ENCODE peak calls at places on chromosomes 11 and 22, in seven cellular contexts. E is GM10248; K is naive thymus-derived CD4-positive, alpha-beta T cell; O is stimulated activated CD4-positive, alpha-beta T cell treated with anti-CD3 and anti-CD28 coated beads, Interleukin-1b, Interleukin-23, amount 100 ng/mL, for 1 hour; D is amygdala; I is fibroblast of the aortic adventitia; Y is activated naive CD4-positive, alpha-beta T cell. F is an unnamed sample.

GRCh38 chr22:44246615-44247326 is 66.0 kb downstream of the SHISAL1 start:
- DNase-seq in E (no peak), K (no peak), O (no peak), D (no peak), I (no peak), Y (no peak), F (no peak)

GRCh38 chr22:45238431-45239377 is 2.0 kb downstream of the KIAA0930 start:
- DNase-seq in E (no peak), K (no peak), O (no peak), D (no peak), I (no peak), Y (no peak), F (no peak)

GRCh38 chr22:46829140-46829891 is 66.9 kb downstream of the TBC1D22A start:
- DNase-seq in E (no peak), K (no peak), O (no peak), D (no peak), I (peak), Y (no peak), F (peak)

GRCh38 chr11:104968856-104969776 is 742 bp upstream of the CASP4 start:
- DNase-seq in E (no peak), K (no peak), O (no peak), D (no peak), I (peak), Y (no peak), F (peak)

GRCh38 chr11:121711900-121712424 is 259.2 kb upstream of the SORL1-AS1 start:
- DNase-seq in E (no peak), K (no peak), O (no peak), D (no peak), I (peak), Y (no peak), F (no peak)

GRCh38 chr11:46858920-46859531 is 12.9 kb upstream of the CKAP5 start:
- DNase-seq in E (no peak), K (no peak), O (no peak), D (no peak), I (no peak), Y (no peak), F (no peak)

GRCh38 chr22:40721266-40721665 is 42.0 kb downstream of the MCHR1 start:
- DNase-seq in E (no peak), K (no peak), O (no peak), D (no peak), I (peak), Y (no peak), F (no peak)

GRCh38 chr11:71325418-71326327 is 73.3 kb upstream of the SHANK2 start:
- DNase-seq in E (no peak), K (no peak), O (no peak), D (no peak), I (no peak), Y (no peak), F (no peak)

F was measured in fibroblast of gingiva.